ENCODE peak calls at places on chromosomes 4 and X, in eight cellular contexts. B, Q, N, X, Z, L, D and M are unnamed samples.

GRCh38 chr4:68808060-68808459 is 7.7 kb upstream of the UGT2B10 start:
- DNase-seq in N (no peak), X (no peak), D (no peak), Z (no peak), B (no peak), Q (no peak), L (no peak), M (no peak)

GRCh38 chrX:75086731-75087195 is 69.3 kb downstream of the ABCB7 start:
- DNase-seq in X (no peak), Q (peak), D (peak), B (no peak), L (no peak), Z (no peak), N (peak), M (peak)

GRCh38 chr4:25863347-25863784 is 578 bp upstream of the SEL1L3 start:
- DNase-seq in N (no peak), D (no peak), X (no peak), Q (peak), L (no peak), Z (no peak), B (no peak), M (no peak)

GRCh38 chr4:139886798-139887197 is 221.2 kb downstream of the MGST2 start:
- DNase-seq in N (no peak), X (no peak), Q (no peak), L (no peak), D (no peak), Z (no peak), B (no peak), M (peak)

GRCh38 chr4:97395980-97396562 is 747.2 kb downstream of the STPG2 start:
- DNase-seq in N (no peak), B (no peak), Z (no peak), Q (no peak), L (no peak), D (no peak), X (no peak), M (no peak)

GRCh38 chr4:150126201-150126879 is 48.1 kb downstream of the DCLK2 start:
- DNase-seq in B (no peak), L (no peak), X (peak), Q (no peak), D (peak), N (peak), Z (no peak), M (peak)

GRCh38 chrX:9912341-9912740 is 54.8 kb upstream of the CLDN34 start:
- DNase-seq in D (no peak), L (no peak), X (peak), N (peak), Z (no peak), B (no peak), Q (no peak), M (no peak)

GRCh38 chr4:162984621-162985020 is 182.1 kb downstream of the NAF1 start:
- DNase-seq in D (no peak), L (no peak), X (no peak), Q (no peak), B (no peak), Z (no peak), N (no peak), M (no peak)

GRCh38 chr4:7817877-7818675 is 121.6 kb downstream of the AFAP1 start:
- DNase-seq in D (no peak), B (no peak), N (peak), Q (peak), L (no peak), X (no peak), Z (no peak), M (no peak)

GRCh38 chr4:75908555-75908954 is 6.3 kb upstream of the PPEF2 start:
- DNase-seq in B (no peak), N (peak), D (peak), X (peak), Q (no peak), L (no peak), Z (no peak), M (peak)

GRCh38 chr4:38034986-38035882 is 75.0 kb downstream of the PTTG2 start:
- DNase-seq in Z (no peak), L (no peak), N (peak), X (peak), Q (peak), B (no peak), D (peak), M (peak)

GRCh38 chr4:105092356-105092755 is 54.3 kb upstream of the TET2 start:
- DNase-seq in Z (no peak), X (peak), L (no peak), Q (peak), D (peak), B (no peak), N (peak), M (peak)

GRCh38 chr4:83151645-83152044 is 37.1 kb upstream of the PLAC8 start:
- DNase-seq in X (no peak), D (no peak), B (no peak), Z (no peak), L (no peak), Q (no peak), N (no peak), M (peak)

GRCh38 chr4:61210186-61210939 is 10.2 kb downstream of the ADGRL3 start:
- DNase-seq in X (no peak), Q (peak), B (no peak), D (peak), L (no peak), N (no peak), Z (no peak), M (no peak)

GRCh38 chr4:52586069-52586468 is 73.0 kb downstream of the USP46 start:
- DNase-seq in Q (no peak), D (no peak), L (no peak), Z (no peak), N (no peak), X (no peak), B (no peak), M (no peak)

GRCh38 chr4:111362891-111363290 is 740.0 kb upstream of the PITX2 start:
- DNase-seq in N (peak), L (no peak), B (no peak), Z (no peak), D (peak), X (peak), Q (no peak), M (peak)

GRCh38 chr4:80173841-80174240 is 23.5 kb upstream of the PRDM8 start:
- DNase-seq in X (peak), B (no peak), D (peak), L (no peak), Z (no peak), N (no peak), Q (no peak), M (peak)

GRCh38 chr4:152850377-152850776 is 70.6 kb downstream of the ARFIP1 start:
- DNase-seq in D (peak), N (peak), Z (peak), B (no peak), X (peak), L (peak), Q (peak), M (peak)

GRCh38 chr4:132297346-132297745 is 851.7 kb upstream of the PCDH10 start:
- DNase-seq in B (no peak), D (peak), L (no peak), Q (no peak), N (peak), Z (no peak), X (no peak), M (no peak)

GRCh38 chr4:87268401-87268800 is 48.0 kb upstream of the KLHL8 start:
- DNase-seq in B (no peak), Z (no peak), N (no peak), L (no peak), Q (no peak), D (no peak), X (no peak), M (no peak)

GRCh38 chrX:84187501-84188319 is at the start of gene RPS6KA6:
- DNase-seq in D (peak), N (peak), X (peak), B (peak), Z (no peak), L (no peak), Q (peak), M (peak)

GRCh38 chrX:44291468-44292116 is 51.9 kb downstream of the EFHC2 start:
- DNase-seq in N (no peak), Q (no peak), X (no peak), Z (no peak), L (no peak), D (no peak), B (no peak), M (no peak)

GRCh38 chr4:106652095-106652494 is 283.5 kb upstream of the GIMD1 start:
- DNase-seq in L (no peak), X (peak), Q (no peak), D (no peak), N (no peak), Z (no peak), B (no peak), M (peak)

GRCh38 chr4:155042014-155042413 is 166.4 kb upstream of the NPY2R start:
- DNase-seq in N (peak), Z (no peak), L (no peak), D (peak), Q (no peak), X (no peak), B (no peak), M (no peak)

GRCh38 chr4:143335979-143336827 is 473 bp upstream of the GAB1 start:
- DNase-seq in X (peak), L (no peak), D (peak), N (peak), Z (peak), B (peak), Q (peak), M (peak)

GRCh38 chr4:169271692-169272007 is 894 bp upstream of the SH3RF1 start:
- DNase-seq in N (no peak), X (no peak), D (no peak), B (no peak), Z (no peak), L (no peak), Q (no peak), M (no peak)

GRCh38 chr4:102610476-102610875 is 109.3 kb downstream of the NFKB1 start:
- DNase-seq in X (no peak), B (no peak), L (no peak), D (no peak), Q (no peak), N (no peak), Z (no peak), M (no peak)

GRCh38 chr4:661231-661630 is 12.8 kb downstream of the ATP5ME start:
- DNase-seq in N (no peak), X (no peak), Z (no peak), Q (no peak), L (no peak), D (no peak), B (no peak), M (no peak)

DNA sequence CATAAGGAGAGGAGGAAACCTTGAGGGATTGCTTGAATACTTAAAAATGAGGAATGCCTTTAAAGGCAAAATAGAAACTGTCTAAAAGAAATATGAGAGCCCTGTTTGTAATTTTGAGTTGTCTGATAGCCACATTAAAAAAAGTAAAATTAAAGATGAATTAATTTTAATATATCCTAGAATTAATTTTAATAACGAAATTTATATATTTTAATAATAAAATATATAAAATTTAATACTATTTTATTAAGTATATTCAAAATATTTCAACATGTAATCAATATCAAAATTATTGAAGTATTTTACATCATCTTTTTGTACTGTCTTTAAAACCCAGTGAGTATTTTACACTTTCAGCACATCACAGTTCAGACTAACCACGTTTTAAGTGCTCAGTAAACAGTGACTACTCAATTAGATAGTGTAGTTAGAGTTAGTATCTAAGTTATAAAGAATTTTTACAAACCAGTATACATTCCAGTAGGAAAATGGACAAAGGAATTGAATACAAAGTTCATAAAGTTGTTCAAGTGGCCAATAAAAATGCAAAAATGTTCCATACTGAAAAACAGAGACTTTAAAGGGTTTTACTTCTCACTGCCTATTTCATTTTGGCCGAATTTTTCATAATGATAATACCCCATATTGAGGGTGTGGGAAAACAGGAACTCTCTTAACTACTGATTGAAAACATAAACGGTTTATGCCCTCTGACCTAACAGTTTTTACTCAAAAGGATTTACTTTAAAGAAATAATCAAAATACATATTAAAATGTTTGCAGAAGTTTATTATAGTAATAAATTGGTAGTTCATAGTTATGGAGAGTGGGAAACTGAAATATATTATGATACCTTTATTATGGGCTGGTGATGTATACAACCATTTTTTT is 2.9 kb downstream of the SLC30A9 start:
- DNase-seq in D (no peak), Z (no peak), X (no peak), N (no peak), B (no peak), L (no peak), Q (no peak), M (no peak)
- H3K4me3 ChIP-seq in D (no peak), Z (no peak), X (no peak), N (no peak), B (no peak), L (no peak), Q (no peak), M (no peak)

GRCh38 chrX:31271615-31272471 is 200.0 kb upstream of the FTHL17 start:
- DNase-seq in L (no peak), D (no peak), X (no peak), B (no peak), Z (no peak), N (no peak), Q (no peak), M (no peak)

GRCh38 chrX:31265383-31265782 is 193.5 kb upstream of the FTHL17 start:
- DNase-seq in Z (no peak), B (no peak), Q (no peak), X (no peak), N (no peak), D (no peak), L (no peak), M (no peak)

GRCh38 chrX:31266172-31267076 is 194.6 kb upstream of the FTHL17 start:
- DNase-seq in L (no peak), Q (peak), B (peak), D (peak), Z (peak), X (peak), N (peak), M (no peak)

GRCh38 chrX:31269914-31270313 is 198.1 kb upstream of the FTHL17 start:
- DNase-seq in Q (no peak), B (no peak), N (peak), X (no peak), D (no peak), L (no peak), Z (no peak), M (no peak)

GRCh38 chrX:31268359-31268758 is 196.5 kb upstream of the FTHL17 start:
- DNase-seq in Z (no peak), B (no peak), Q (no peak), N (peak), L (no peak), D (peak), X (no peak), M (no peak)
- TF ChIP-seq CTCF in Z (no peak), B (no peak), Q (peak), N (no peak), L (no peak), D (peak), X (no peak), M (no peak)

GRCh38 chr4:168028568-168028967 is 63.8 kb upstream of the ANXA10 start:
- DNase-seq in N (peak), B (no peak), L (no peak), Q (peak), Z (no peak), D (peak), X (no peak), M (no peak)

GRCh38 chr4:168028970-168029610 is 63.2 kb upstream of the ANXA10 start:
- DNase-seq in Q (no peak), Z (no peak), N (no peak), D (no peak), B (no peak), L (no peak), X (peak), M (no peak)
- H3K4me3 ChIP-seq in Q (no peak), Z (no peak), N (no peak), D (no peak), B (no peak), L (no peak), X (no peak), M (no peak)

GRCh38 chrX:15142084-15142715 is 127.7 kb downstream of the ASB9 start:
- DNase-seq in Q (peak), N (no peak), X (no peak), D (no peak), Z (no peak), B (no peak), L (no peak), M (peak)

GRCh38 chrX:15143050-15143824 is 126.6 kb downstream of the ASB9 start:
- DNase-seq in B (peak), N (peak), L (peak), Q (peak), X (peak), Z (peak), D (peak), M (peak)

GRCh38 chrX:15143825-15144121 is 126.1 kb downstream of the ASB9 start:
- DNase-seq in X (no peak), Z (no peak), N (no peak), Q (no peak), D (no peak), L (no peak), B (no peak), M (no peak)

GRCh38 chrX:15150578-15150977 is 119.3 kb downstream of the ASB9 start:
- DNase-seq in L (no peak), X (no peak), Z (no peak), B (no peak), Q (no peak), N (no peak), D (no peak), M (no peak)

DNA sequence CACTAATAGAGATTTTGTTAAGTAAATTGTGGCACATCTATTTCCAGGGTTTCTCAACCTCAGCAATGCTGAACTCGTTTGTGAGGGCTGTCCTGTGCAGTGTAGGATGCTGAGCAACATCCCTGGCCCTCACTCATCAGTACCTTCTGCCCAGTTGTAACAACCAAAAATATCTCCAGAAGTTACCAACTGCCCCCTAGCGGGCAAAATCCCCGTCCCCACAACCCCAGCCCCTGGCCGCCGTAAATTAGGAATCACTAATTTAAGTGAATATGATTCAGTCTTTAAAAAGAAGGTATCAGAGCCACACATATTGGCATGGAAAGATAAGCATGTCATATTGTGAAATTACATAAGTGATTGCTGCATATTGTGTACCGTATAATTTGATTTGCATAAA is 123.4 kb downstream of the ASB9 start:
- DNase-seq in L (no peak), Z (no peak), Q (peak), D (peak), X (peak), B (no peak), N (peak), M (peak)
- TF ChIP-seq CTCF in L (no peak), Z (no peak), Q (peak), D (peak), X (peak), B (peak), N (peak), M (peak)

GRCh38 chr4:138300616-138301015 is 58.5 kb upstream of the SLC7A11 start:
- DNase-seq in N (peak), Q (no peak), Z (no peak), L (no peak), X (peak), D (peak), B (no peak), M (no peak)
- H3K4me3 ChIP-seq in N (no peak), Q (no peak), Z (no peak), L (no peak), X (no peak), D (no peak), B (no peak), M (no peak)

DNA sequence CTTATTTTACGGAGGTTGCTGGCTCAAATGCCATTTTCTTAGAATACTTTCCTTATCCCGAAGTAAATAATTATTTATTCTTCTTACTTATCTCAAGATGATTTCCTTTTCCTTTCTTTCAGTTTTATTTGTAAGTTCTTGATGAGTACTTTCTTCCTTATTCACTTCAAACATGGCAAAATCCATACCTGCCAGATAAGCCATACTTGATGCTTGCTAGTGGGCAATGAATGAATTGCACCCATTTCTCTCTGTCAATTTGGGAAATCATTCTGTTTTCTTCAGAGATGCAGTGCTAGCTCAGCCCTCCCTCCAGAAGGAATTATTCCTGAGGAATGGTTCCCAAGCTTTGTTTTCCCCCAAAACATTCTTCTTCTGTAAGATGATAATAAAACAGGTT is 598.3 kb downstream of the SPRY1 start:
- DNase-seq in B (no peak), Q (no peak), N (no peak), Z (no peak), L (no peak), X (no peak), D (no peak), M (no peak)
- TF ChIP-seq CTCF in B (no peak), Q (no peak), N (peak), Z (no peak), L (no peak), X (no peak), D (peak), M (peak)